ENCODE peak calls at places on chromosomes 5 and 9, in five cellular contexts. A is NCI-H748 treated with DMSO at 0.1 percent for 48 hours; L is brain microvascular endothelial cell; B is NCI-H510A; Y is CD4-positive, alpha-beta T cell. P is an unnamed sample.

GRCh38 chr5:90983148-90983547 is 400.0 kb downstream of the ARRDC3 start:
- DNase-seq in L (peak), Y (no peak), A (no peak), B (no peak), P (no peak)

GRCh38 chr5:99045864-99046263 is 117.1 kb upstream of the CHD1 start:
- DNase-seq in L (no peak), A (no peak), B (no peak), Y (no peak), P (no peak)

GRCh38 chr9:81819859-81820546 is 108.2 kb upstream of the SPATA31D4 start:
- DNase-seq in L (no peak), A (no peak), B (no peak), Y (no peak), P (no peak)

GRCh38 chr9:36407122-36407723 is 7.2 kb upstream of the RNF38 start:
- DNase-seq in A (peak), Y (peak), B (peak), L (peak), P (peak)

GRCh38 chr9:70256123-70256551 is 2.6 kb upstream of the SMC5 start:
- DNase-seq in A (no peak), Y (no peak), B (no peak), L (peak), P (no peak)

GRCh38 chr5:2017540-2018389 is 135.0 kb upstream of the IRX4 start:
- DNase-seq in L (peak), Y (no peak), B (no peak), A (peak), P (no peak)

GRCh38 chr9:89428901-89429890 is 68.7 kb downstream of the SEMA4D start:
- DNase-seq in L (no peak), A (no peak), B (no peak), Y (peak), P (no peak)

GRCh38 chr5:75964008-75964407 is 119.2 kb upstream of the SV2C start:
- DNase-seq in L (no peak), Y (no peak), A (no peak), B (no peak), P (no peak)

GRCh38 chr5:151021771-151022170 is 1.4 kb downstream of the GPX3 start:
- DNase-seq in A (no peak), L (no peak), B (no peak), Y (no peak), P (no peak)

GRCh38 chr5:72063219-72063819 is 44.0 kb upstream of the MAP1B start:
- DNase-seq in A (no peak), B (no peak), Y (no peak), L (peak), P (no peak)

GRCh38 chr9:14768561-14769234 is 46.2 kb upstream of the CER1 start:
- DNase-seq in A (peak), Y (no peak), L (peak), B (no peak), P (no peak)

GRCh38 chr5:69224520-69224919 is 10.2 kb upstream of the CDK7 start:
- DNase-seq in L (no peak), A (no peak), B (no peak), Y (no peak), P (no peak)

GRCh38 chr9:133303266-133304157 is 28.5 kb upstream of the ABO start:
- DNase-seq in B (no peak), A (no peak), L (no peak), Y (no peak), P (no peak)

GRCh38 chr9:124834586-124834985 is 18.7 kb upstream of the WDR38 start:
- DNase-seq in B (no peak), L (no peak), A (no peak), Y (no peak), P (no peak)

GRCh38 chr5:80481019-80481893 is 6.6 kb upstream of the FAM151B start:
- DNase-seq in A (peak), L (peak), Y (no peak), B (no peak), P (peak)

GRCh38 chr9:94511134-94511942 is 43.5 kb upstream of the PCAT7 start:
- DNase-seq in B (no peak), L (no peak), A (no peak), Y (no peak), P (no peak)

GRCh38 chr9:127248241-127248640 is 16.3 kb upstream of the GARNL3 start:
- DNase-seq in Y (no peak), A (no peak), L (no peak), B (no peak), P (no peak)

GRCh38 chr5:60888359-60889061 is 44.4 kb upstream of the ELOVL7 start:
- DNase-seq in Y (no peak), L (no peak), B (no peak), A (no peak), P (no peak)

GRCh38 chr5:54516051-54516645 is 1.4 kb upstream of the SNX18 start:
- DNase-seq in B (no peak), L (no peak), Y (no peak), A (peak), P (peak)

GRCh38 chr9:81499021-81499454 is 190.3 kb downstream of the TLE1 start:
- DNase-seq in A (no peak), L (peak), Y (no peak), B (no peak), P (no peak)

GRCh38 chr9:112059145-112059979 is 115.7 kb downstream of the SUSD1 start:
- DNase-seq in Y (no peak), A (no peak), L (peak), B (no peak), P (no peak)

GRCh38 chr9:38227061-38227540 is 158.1 kb upstream of the SHB start:
- DNase-seq in Y (peak), B (peak), L (peak), A (peak), P (peak)

GRCh38 chr5:172768573-172769323 is 2.2 kb downstream of the DUSP1 start:
- DNase-seq in B (no peak), A (no peak), L (peak), Y (no peak), P (no peak)

GRCh38 chr5:145117285-145117684 is 717.9 kb downstream of the PRELID2 start:
- DNase-seq in Y (no peak), A (no peak), L (no peak), B (no peak), P (no peak)

GRCh38 chr5:21071986-21072385 is 1084.0 kb upstream of the CDH18 start:
- DNase-seq in B (no peak), Y (no peak), L (peak), A (no peak), P (no peak)

GRCh38 chr5:14699159-14699558 is 34.6 kb downstream of the OTULIN start:
- DNase-seq in B (no peak), Y (no peak), L (no peak), A (no peak), P (no peak)

GRCh38 chr9:126248680-126249079 is 77.9 kb upstream of the MVB12B start:
- DNase-seq in A (no peak), L (peak), B (no peak), Y (no peak), P (no peak)

GRCh38 chr9:134891016-134891589 is 10.5 kb downstream of the FCN2 start:
- DNase-seq in L (no peak), A (no peak), B (no peak), Y (no peak), P (no peak)

GRCh38 chr5:159310492-159310891 is 19.8 kb downstream of the IL12B start:
- DNase-seq in Y (peak), L (peak), B (peak), A (peak), P (no peak)

GRCh38 chr9:133521122-133522072 is 3.4 kb downstream of the MYMK start:
- DNase-seq in A (no peak), Y (no peak), B (no peak), L (no peak), P (no peak)

GRCh38 chr5:73188764-73189521 is 15.9 kb downstream of the TMEM174 start:
- DNase-seq in Y (no peak), B (no peak), A (no peak), L (no peak), P (no peak)

GRCh38 chr5:95027775-95028174 is 257.1 kb downstream of the MCTP1 start:
- DNase-seq in A (no peak), Y (no peak), L (no peak), B (no peak), P (no peak)

GRCh38 chr9:93911136-93911745 is 43.9 kb downstream of the BARX1 start:
- DNase-seq in Y (no peak), B (no peak), L (no peak), A (no peak), P (no peak)

GRCh38 chr5:38396766-38397165 is 138.4 kb downstream of the EGFLAM start:
- DNase-seq in Y (no peak), B (no peak), A (no peak), L (no peak), P (no peak)

GRCh38 chr5:123007771-123008170 is 28.8 kb downstream of the PPIC start:
- DNase-seq in A (no peak), Y (no peak), B (no peak), L (no peak), P (no peak)

GRCh38 chr9:71793386-71794105 is 25.2 kb upstream of the CEMIP2 start:
- DNase-seq in A (no peak), B (no peak), L (peak), Y (no peak), P (no peak)

GRCh38 chr9:18014556-18014955 is 435.7 kb downstream of the SH3GL2 start:
- DNase-seq in Y (no peak), L (no peak), B (no peak), A (no peak), P (no peak)

GRCh38 chr5:10757043-10757442 is 4.0 kb downstream of the DAP start:
- DNase-seq in L (no peak), B (no peak), A (no peak), Y (no peak), P (no peak)

GRCh38 chr5:57750282-57750681 is 267.7 kb upstream of the ACTBL2 start:
- DNase-seq in A (no peak), L (no peak), Y (no peak), B (no peak), P (no peak)

GRCh38 chr9:93898502-93899426 is 56.4 kb downstream of the BARX1 start:
- DNase-seq in Y (no peak), A (no peak), B (no peak), L (no peak), P (no peak)